ENCODE peak calls at places on chromosomes 4 and X, in six cellular contexts. J is CD4-positive, alpha-beta memory T cell; U is mesenchymal stem cell; I is SJCRH30; H is SK-N-SH; M is psoas muscle. E is an unnamed sample. For H3K27me3, the result is how much of the 10 kb centered on the place peaks cover.

GRCh38 chrX:48786341-48786800 is at the start of gene GATA1:
- DNase-seq in J (no peak), U (no peak), I (no peak), H (peak), M (no peak), E (no peak)

GRCh38 chr4:7323872-7324650 is 110.7 kb downstream of the PSAPL1 start:
- DNase-seq in J (no peak), U (no peak), I (peak), H (no peak), M (peak), E (no peak)

GRCh38 chrX:572490-573124 is 58.0 kb upstream of the SHOX start:
- DNase-seq in J (no peak), U (no peak), I (peak), H (no peak), M (no peak), E (no peak)

GRCh38 chr4:57043304-57044251 is 64.9 kb downstream of the POLR2B start:
- DNase-seq in J (no peak), U (peak), I (no peak), H (no peak), M (no peak), E (no peak)

GRCh38 chr4:186719925-186720694 is 3.5 kb downstream of the FAT1 start:
- DNase-seq in J (no peak), U (peak), I (peak), H (no peak), M (no peak), E (no peak)

GRCh38 chr4:145756244-145756643 is 76.3 kb downstream of the C4orf51 start:
- DNase-seq in J (no peak), U (no peak), I (no peak), H (no peak), M (no peak), E (no peak)

GRCh38 chrX:63656871-63657580 is 128.0 kb downstream of the ARHGEF9 start:
- DNase-seq in J (no peak), U (peak), I (no peak), H (no peak), M (no peak), E (peak)

GRCh38 chr4:97153042-97153441 is 990.2 kb downstream of the STPG2 start:
- DNase-seq in J (no peak), U (no peak), I (peak), H (peak), M (no peak), E (peak)

GRCh38 chrX:41300758-41301437 is 33.1 kb upstream of the DDX3X start:
- DNase-seq in J (no peak), U (peak), I (no peak), H (no peak), M (no peak), E (peak)

GRCh38 chr4:36757623-36758311 is 476.4 kb downstream of the DTHD1 start:
- DNase-seq in J (no peak), U (no peak), I (no peak), H (no peak), M (no peak), E (peak)

GRCh38 chr4:79472693-79473552 is 64.9 kb upstream of the GK2 start:
- DNase-seq in J (no peak), U (no peak), I (no peak), H (no peak), M (no peak), E (no peak)

GRCh38 chr4:25702848-25703247 is 47.2 kb downstream of the SLC34A2 start:
- DNase-seq in J (no peak), U (no peak), I (peak), H (no peak), M (peak), E (peak)

GRCh38 chrX:68870357-68870756 is 41.5 kb downstream of the EFNB1 start:
- DNase-seq in J (no peak), U (no peak), I (no peak), H (no peak), M (no peak), E (no peak)

GRCh38 chrX:22389544-22390243 is 117.0 kb downstream of the CBLL2 start:
- DNase-seq in J (no peak), U (peak), I (peak), H (no peak), M (no peak), E (peak)

GRCh38 chr4:76296421-76296820 is 10.1 kb upstream of the STBD1 start:
- DNase-seq in J (no peak), U (no peak), I (no peak), H (no peak), M (no peak), E (no peak)

DNA sequence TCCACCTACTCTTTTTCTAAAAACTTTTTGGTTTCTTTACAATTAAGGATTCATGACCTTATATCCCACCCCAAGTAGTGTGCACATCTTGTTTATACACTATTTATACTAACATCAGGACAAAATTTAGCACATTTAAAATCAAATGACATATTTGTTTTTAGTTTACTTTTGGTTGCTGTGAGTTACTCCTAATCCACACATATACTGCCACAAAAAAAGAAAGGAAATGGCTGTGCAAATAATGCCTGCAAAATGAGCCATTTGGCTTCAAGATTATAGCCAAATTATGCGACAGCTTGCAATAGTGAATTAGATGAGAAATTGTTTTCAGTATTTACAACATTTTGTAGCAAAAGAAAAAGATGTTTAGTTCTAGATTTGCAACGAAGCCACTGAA is 10.4 kb upstream of the ARHGEF38 start:
- DNase-seq in J (no peak), U (no peak), I (no peak), H (no peak), M (no peak), E (no peak)
- H3K27me3 ChIP-seq in J (under half), U (under half), I (under half), H (under half), M (under half), E (under half)

GRCh38 chr4:133147365-133147821 is 1.7 kb upstream of the PCDH10 start:
- DNase-seq in J (no peak), U (peak), I (peak), H (no peak), M (no peak), E (peak)
- H3K27me3 ChIP-seq in J (under half), U (half or more), I (under half), H (half or more), M (under half), E (half or more)

DNA sequence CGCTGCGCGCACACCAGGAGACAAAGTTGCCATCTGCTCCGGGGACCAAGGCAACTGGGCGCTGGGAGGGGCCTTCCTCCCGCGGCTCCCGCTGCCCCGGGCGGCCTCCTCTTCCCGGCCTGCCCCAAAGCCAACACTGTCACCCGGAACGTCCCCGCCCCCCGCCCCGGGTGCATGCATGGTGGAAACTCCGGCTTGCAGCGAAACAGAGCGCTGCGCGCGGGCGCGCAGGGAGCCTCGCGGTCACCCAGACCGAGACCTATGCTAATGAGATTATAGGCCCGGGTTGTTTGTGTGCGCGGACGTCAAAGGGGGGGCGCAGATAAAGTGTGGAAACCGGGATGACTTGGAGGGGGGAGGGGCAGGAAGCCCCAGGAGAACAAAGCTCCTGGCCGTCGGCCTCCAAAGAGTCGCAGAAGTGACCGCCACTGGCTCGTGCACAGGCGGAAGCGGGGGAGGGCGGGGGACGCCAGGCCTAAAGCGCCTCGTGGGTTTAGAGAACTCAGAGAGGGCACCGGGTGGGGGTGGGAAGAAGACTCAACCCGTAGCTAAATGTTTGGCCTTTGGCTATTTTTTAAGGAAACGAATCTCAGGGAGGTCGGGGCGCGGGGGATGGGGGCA is 88.8 kb downstream of the BCOR start:
- DNase-seq in J (no peak), U (peak), I (no peak), H (peak), M (peak), E (no peak)
- H3K27me3 ChIP-seq in J (under half), U (half or more), I (under half), H (under half), M (under half), E (under half)

GRCh38 chrX:18617351-18617750 is 54.6 kb downstream of the RS1 start:
- DNase-seq in J (no peak), U (peak), I (peak), H (no peak), M (no peak), E (peak)
- H3K27me3 ChIP-seq in J (under half), U (under half), I (under half), H (under half), M (under half), E (under half)

GRCh38 chrX:132954323-132954722 is 4.1 kb downstream of the HS6ST2 start:
- DNase-seq in J (no peak), U (no peak), I (no peak), H (no peak), M (no peak), E (peak)
- H3K27me3 ChIP-seq in J (under half), U (half or more), I (under half), H (under half), M (under half), E (under half)

GRCh38 chrX:114582698-114583395 is 1.0 kb upstream of the HTR2C start:
- DNase-seq in J (no peak), U (no peak), I (no peak), H (no peak), M (no peak), E (no peak)
- H3K27me3 ChIP-seq in J (under half), U (half or more), I (under half), H (half or more), M (under half), E (half or more)